ENCODE peak calls at places on chromosome 13, in seven cellular contexts. O, J, S, T, L, W and X are unnamed samples.

GRCh38 chr13:112941349-112941748 is 27.7 kb upstream of the MCF2L start:
- DNase-seq in L (no peak), W (no peak), S (no peak), T (no peak), J (no peak), O (no peak), X (no peak)

GRCh38 chr13:50521750-50522149 is 321.7 kb downstream of the DLEU7 start:
- DNase-seq in W (no peak), J (no peak), T (no peak), L (no peak), O (no peak), S (no peak), X (peak; percentile 38)

GRCh38 chr13:98252931-98253470 is 75.9 kb upstream of the RNF113B start:
- DNase-seq in L (peak; percentile 70), O (no peak), T (no peak), S (no peak), J (no peak), W (no peak), X (peak; percentile 78)

GRCh38 chr13:113536461-113537110 is 46.1 kb upstream of the DCUN1D2 start:
- DNase-seq in O (no peak), L (no peak), J (no peak), S (no peak), W (no peak), T (no peak), X (no peak)

GRCh38 chr13:35906636-35907035 is 224.5 kb downstream of the DCLK1 start:
- DNase-seq in J (no peak), L (no peak), O (no peak), S (no peak), T (no peak), W (no peak), X (no peak)

GRCh38 chr13:113845055-113845454 is 18.8 kb downstream of the GAS6 start:
- DNase-seq in L (no peak), T (peak; percentile 6), S (no peak), J (no peak), W (no peak), O (no peak), X (no peak)

GRCh38 chr13:113591750-113592149 is 7.2 kb downstream of the TFDP1 start:
- DNase-seq in T (peak; percentile 1), S (no peak), L (no peak), W (no peak), J (peak; percentile 5), O (no peak), X (no peak)

GRCh38 chr13:60410299-60410698 is 13.3 kb downstream of the TDRD3 start:
- DNase-seq in L (no peak), S (no peak), T (no peak), W (no peak), J (no peak), O (no peak), X (no peak)

GRCh38 chr13:94479559-94480095 is at the start of gene DCT:
- DNase-seq in S (no peak), W (no peak), O (no peak), J (no peak), L (no peak), T (no peak), X (no peak)

GRCh38 chr13:63110431-63110830 is 1694.8 kb upstream of the PCDH20 start:
- DNase-seq in J (no peak), W (no peak), S (no peak), T (no peak), O (no peak), L (peak; percentile 32), X (no peak)

GRCh38 chr13:23760000-23760399 is 129.2 kb downstream of the MIPEP start:
- DNase-seq in O (no peak), W (no peak), S (no peak), T (no peak), J (no peak), L (no peak), X (no peak)

GRCh38 chr13:84706004-84706710 is 823.9 kb upstream of the SLITRK1 start:
- DNase-seq in W (no peak), T (no peak), J (no peak), O (no peak), L (no peak), S (no peak), X (no peak)

GRCh38 chr13:25401958-25402357 is 30.2 kb downstream of the ATP8A2 start:
- DNase-seq in J (no peak), W (no peak), T (no peak), S (no peak), L (no peak), O (no peak), X (no peak)

GRCh38 chr13:93646247-93646646 is 419.6 kb downstream of the GPC6 start:
- DNase-seq in T (no peak), W (no peak), J (no peak), L (no peak), S (no peak), O (no peak), X (no peak)

GRCh38 chr13:110161112-110161897 is 145.7 kb downstream of the COL4A1 start:
- DNase-seq in O (no peak), T (no peak), S (no peak), W (no peak), J (no peak), L (no peak), X (no peak)

GRCh38 chr13:33004454-33004853 is 11.8 kb upstream of the KL start:
- DNase-seq in T (no peak), L (no peak), O (no peak), J (no peak), W (no peak), S (peak; percentile 45), X (no peak)

GRCh38 chr13:113029487-113030258 is 60.7 kb downstream of the MCF2L start:
- DNase-seq in S (no peak), W (no peak), J (peak; percentile 56), O (peak; percentile 44), L (no peak), T (peak; percentile 37), X (no peak)

GRCh38 chr13:111143875-111144540 is 28.9 kb downstream of the ARHGEF7 start:
- DNase-seq in S (no peak), J (no peak), O (no peak), T (no peak), W (no peak), L (no peak), X (no peak)

GRCh38 chr13:79194272-79194671 is 211.8 kb downstream of the RBM26 start:
- DNase-seq in J (no peak), L (no peak), O (peak; percentile 3), S (no peak), T (peak; percentile 8), W (no peak), X (no peak)

GRCh38 chr13:79723462-79724116 is 242.6 kb downstream of the NDFIP2 start:
- DNase-seq in W (no peak), S (no peak), O (no peak), J (peak; percentile 34), T (no peak), L (no peak), X (no peak)

GRCh38 chr13:94073006-94073744 is 406.3 kb downstream of the DCT start:
- DNase-seq in S (no peak), W (no peak), J (no peak), T (no peak), L (peak; percentile 67), O (no peak), X (peak; percentile 92)

GRCh38 chr13:93941444-93941843 is 538.0 kb downstream of the DCT start:
- DNase-seq in J (no peak), W (no peak), L (no peak), T (no peak), O (no peak), S (no peak), X (no peak)

GRCh38 chr13:46676378-46676725 is 120.6 kb downstream of the ESD start:
- DNase-seq in O (no peak), L (no peak), S (no peak), J (no peak), W (no peak), T (no peak), X (no peak)

GRCh38 chr13:103931396-103931795 is 865.2 kb upstream of the SLC10A2 start:
- DNase-seq in T (no peak), O (no peak), J (no peak), L (no peak), W (no peak), S (no peak), X (peak; percentile 10)

GRCh38 chr13:50339291-50339690 is 324.0 kb downstream of the KCNRG start:
- DNase-seq in T (no peak), W (no peak), J (no peak), L (no peak), O (no peak), S (no peak), X (no peak)

GRCh38 chr13:41561179-41561578 is 103.8 kb downstream of the RGCC start:
- DNase-seq in T (no peak), L (peak; percentile 14), S (no peak), J (no peak), W (no peak), O (no peak), X (peak; percentile 79)
- TF ChIP-seq CTCF in T (no peak), L (no peak), S (no peak), J (no peak), W (no peak), O (no peak), X (no peak)

GRCh38 chr13:96053003-96053703 is at the start of gene UGGT2:
- DNase-seq in T (peak; percentile 97), O (no peak), L (peak; percentile 76), W (peak; percentile 87), S (peak; percentile 95), J (peak; percentile 95), X (peak; percentile 94)
- H3K4me3 ChIP-seq in T (peak within 1 kb of the TSS; percentile 84), O (no peak within 1 kb of the TSS), L (peak within 1 kb of the TSS; percentile 66), W (peak within 1 kb of the TSS; percentile 54), S (peak within 1 kb of the TSS; percentile 97), J (peak within 1 kb of the TSS; percentile 85), X (peak within 1 kb of the TSS; percentile 94)

DNA sequence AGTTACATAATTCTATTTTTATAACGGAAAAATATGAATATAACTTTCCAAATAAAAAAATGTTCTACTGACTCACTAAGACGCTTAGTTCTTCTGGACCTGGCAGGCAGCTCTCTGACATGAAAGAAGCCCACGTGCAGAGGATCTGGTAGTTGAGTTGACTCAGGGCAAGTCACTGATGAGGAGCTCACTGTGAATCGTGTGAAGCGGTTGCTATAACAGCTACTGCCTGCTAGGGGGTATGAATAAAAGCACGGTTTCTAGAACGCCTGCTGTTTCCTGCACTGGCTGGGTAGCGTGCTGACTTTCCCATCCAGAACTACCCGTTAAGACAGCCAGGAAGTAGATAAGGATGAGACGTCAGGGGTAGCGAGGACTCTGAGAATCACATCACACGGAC is 54.7 kb upstream of the WASF3 start:
- DNase-seq in S (peak; percentile 44), W (no peak), O (no peak), T (no peak), L (peak; percentile 70), J (no peak), X (peak; percentile 77)
- TF ChIP-seq CTCF in S (no peak), W (no peak), O (no peak), T (no peak), L (peak; percentile 39), J (no peak), X (no peak)

GRCh38 chr13:45482571-45483173 is 17.9 kb downstream of the COG3 start:
- DNase-seq in O (no peak), J (no peak), W (no peak), L (no peak), S (no peak), T (no peak), X (peak; percentile 38)

GRCh38 chr13:45479661-45480060 is 14.9 kb downstream of the COG3 start:
- DNase-seq in S (no peak), J (no peak), L (no peak), W (no peak), O (no peak), T (no peak), X (no peak)

DNA sequence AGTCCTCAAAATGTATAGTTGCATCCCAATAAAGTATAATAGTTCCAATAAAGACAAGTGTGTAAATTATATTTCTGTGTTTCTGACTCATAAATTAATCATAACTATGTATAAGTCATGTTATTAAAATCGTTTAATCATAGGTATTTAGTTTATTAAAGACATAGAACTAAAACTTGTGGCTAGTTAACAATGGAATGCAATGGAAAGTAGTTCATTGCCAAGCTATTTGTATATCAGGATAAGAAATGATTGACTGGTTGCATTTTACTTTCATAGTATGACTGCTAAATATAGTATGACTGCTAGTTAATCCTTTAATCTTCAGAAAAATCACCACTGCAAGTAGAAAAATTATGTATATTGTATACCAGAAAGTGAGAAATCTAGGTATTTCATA is 16.9 kb downstream of the COG3 start:
- DNase-seq in S (no peak), W (no peak), J (no peak), L (no peak), T (no peak), O (no peak), X (no peak)
- H3K4me3 ChIP-seq in S (no peak overlapping the region), W (no peak overlapping the region), J (no peak overlapping the region), L (no peak overlapping the region), T (no peak overlapping the region), O (no peak overlapping the region), X (no peak overlapping the region)